ENCODE peak calls at places on chromosomes 13 and 19, in four cellular contexts. A is HCT116, L is heart right ventricle, F is pancreas. P is an unnamed sample.

GRCh38 chr13:94178625-94179244 is 300.7 kb downstream of the DCT start:
- DNase-seq in A (no peak), F (no peak), L (no peak), P (no peak)

GRCh38 chr19:30755581-30755980 is 383.4 kb downstream of the ZNF536 start:
- DNase-seq in F (no peak), A (no peak), L (no peak), P (no peak)

GRCh38 chr13:99470027-99470426 is 31.2 kb upstream of the TM9SF2 start:
- DNase-seq in L (no peak), A (no peak), F (no peak), P (no peak)

GRCh38 chr19:4967738-4968461 is 1.0 kb upstream of the KDM4B start:
- DNase-seq in F (no peak), L (no peak), A (no peak), P (no peak)

GRCh38 chr13:99416411-99417121 is 84.7 kb upstream of the TM9SF2 start:
- DNase-seq in F (no peak), L (no peak), A (no peak), P (no peak)

GRCh38 chr13:110737555-110737954 is 24.1 kb downstream of the ING1 start:
- DNase-seq in L (no peak), F (no peak), A (no peak), P (no peak)

GRCh38 chr13:82688400-82688999 is 1193.8 kb downstream of the SLITRK1 start:
- DNase-seq in A (no peak), L (no peak), F (no peak), P (peak)

GRCh38 chr19:19105365-19106060 is 32.8 kb downstream of the TMEM161A start:
- DNase-seq in L (peak), F (no peak), A (peak), P (no peak)

GRCh38 chr13:49584771-49585182 is 581 bp downstream of the RCBTB1 start:
- DNase-seq in F (no peak), A (no peak), L (no peak), P (peak)

GRCh38 chr19:22532388-22533310 is 101.5 kb upstream of the ZNF492 start:
- DNase-seq in F (peak), A (no peak), L (peak), P (no peak)

GRCh38 chr13:38191016-38191415 is 158.6 kb upstream of the UFM1 start:
- DNase-seq in L (no peak), F (no peak), A (no peak), P (no peak)

GRCh38 chr13:112774448-112774792 is 84.6 kb downstream of the ATP11A start:
- DNase-seq in L (no peak), A (no peak), F (no peak), P (no peak)

GRCh38 chr19:926595-927043 is 784 bp downstream of the ARID3A start:
- DNase-seq in F (no peak), L (peak), A (no peak), P (peak)

GRCh38 chr13:76210262-76210661 is 574.1 kb downstream of the LMO7 start:
- DNase-seq in L (peak), A (no peak), F (no peak), P (no peak)

GRCh38 chr19:46872967-46873366 is 12.2 kb downstream of the ARHGAP35 start:
- DNase-seq in A (no peak), L (no peak), F (no peak), P (no peak)

GRCh38 chr19:55590621-55591020 is 8.7 kb downstream of the FIZ1 start:
- DNase-seq in L (no peak), A (peak), F (peak), P (peak)

GRCh38 chr19:31586282-31586681 is 237.0 kb upstream of the TSHZ3 start:
- DNase-seq in F (no peak), A (no peak), L (no peak), P (no peak)

GRCh38 chr19:44260343-44260681 is 626 bp downstream of the ZNF233 start:
- DNase-seq in F (no peak), A (no peak), L (no peak), P (no peak)

GRCh38 chr13:33003458-33004019 is 12.7 kb upstream of the KL start:
- DNase-seq in F (no peak), A (no peak), L (no peak), P (no peak)

GRCh38 chr19:32067686-32068085 is 277.7 kb upstream of the ZNF507 start:
- DNase-seq in F (no peak), A (no peak), L (no peak), P (no peak)

GRCh38 chr13:110125613-110126272 is 181.2 kb downstream of the COL4A1 start:
- DNase-seq in L (no peak), F (no peak), A (no peak), P (no peak)

GRCh38 chr19:5904302-5905071 is at the start of gene VMAC:
- DNase-seq in L (peak), A (peak), F (peak), P (peak)

GRCh38 chr19:15108145-15108844 is 1.1 kb downstream of the SYDE1 start:
- DNase-seq in A (no peak), F (no peak), L (no peak), P (no peak)

GRCh38 chr19:37079238-37079637 is 1.0 kb downstream of the ZNF420 start:
- DNase-seq in A (no peak), F (no peak), L (no peak), P (peak)

GRCh38 chr19:12789098-12789903 is 2.0 kb upstream of the JUNB start:
- DNase-seq in L (peak), F (no peak), A (no peak), P (no peak)

GRCh38 chr13:28558126-28558525 is 63.2 kb upstream of the FLT1 start:
- DNase-seq in L (no peak), A (no peak), F (no peak), P (no peak)